ENCODE peak calls at places on chromosomes 7 and 10, in four cellular contexts. A is upper lobe of right lung, T is esophagus muscularis mucosa, H is ovary. K is an unnamed sample.

GRCh38 chr10:77281719-77282118 is 355.9 kb downstream of the KCNMA1 start:
- DNase-seq in A (no peak), T (no peak), H (no peak), K (no peak)

GRCh38 chr10:3192856-3193635 is 20.5 kb upstream of the PITRM1 start:
- DNase-seq in A (no peak), T (no peak), H (no peak), K (no peak)

GRCh38 chr10:10777279-10777678 is 240.4 kb upstream of the CELF2 start:
- DNase-seq in A (no peak), T (peak; percentile 62), H (no peak), K (no peak)

GRCh38 chr7:108083980-108084379 is 46.2 kb downstream of the LAMB4 start:
- DNase-seq in A (no peak), T (no peak), H (no peak), K (no peak)

GRCh38 chr7:99562832-99563231 is 4.4 kb downstream of the ZNF655 start:
- DNase-seq in A (no peak), T (no peak), H (no peak), K (no peak)

GRCh38 chr10:110802551-110803238 is 69.0 kb upstream of the PDCD4 start:
- DNase-seq in A (peak; percentile 86), T (no peak), H (peak; percentile 61), K (peak; percentile 69)

GRCh38 chr10:102324061-102324460 is 71.4 kb upstream of the NFKB2 start:
- DNase-seq in A (no peak), T (no peak), H (no peak), K (no peak)

GRCh38 chr7:114865564-114865963 is 56.3 kb upstream of the MDFIC start:
- DNase-seq in A (peak; percentile 65), T (no peak), H (peak; percentile 45), K (peak; percentile 30)

GRCh38 chr10:128751284-128751683 is 625.1 kb upstream of the MKI67 start:
- DNase-seq in A (no peak), T (no peak), H (no peak), K (no peak)

GRCh38 chr10:94005050-94005449 is 11.3 kb downstream of the PLCE1 start:
- DNase-seq in A (no peak), T (no peak), H (no peak), K (no peak)

GRCh38 chr10:50538473-50539398 is 85.0 kb downstream of the SGMS1 start:
- DNase-seq in A (no peak), T (peak; percentile 80), H (no peak), K (no peak)

GRCh38 chr10:122939819-122940543 is 14.0 kb downstream of the C10orf88 start:
- DNase-seq in A (no peak), T (no peak), H (no peak), K (no peak)

GRCh38 chr10:115432188-115432819 is 339.1 kb downstream of the ATRNL1 start:
- DNase-seq in A (no peak), T (no peak), H (no peak), K (no peak)

GRCh38 chr10:119834188-119834587 is 38.5 kb downstream of the MCMBP start:
- DNase-seq in A (no peak), T (no peak), H (no peak), K (no peak)

GRCh38 chr7:5652118-5652517 is 129.3 kb downstream of the RNF216 start:
- DNase-seq in A (no peak), T (no peak), H (no peak), K (no peak)

GRCh38 chr10:102117391-102118159 is 2.6 kb downstream of the LDB1 start:
- DNase-seq in A (peak; percentile 90), T (no peak), H (peak; percentile 96), K (peak; percentile 86)

GRCh38 chr7:46282155-46282554 is 361.1 kb upstream of the IGFBP3 start:
- DNase-seq in A (no peak), T (no peak), H (no peak), K (no peak)

GRCh38 chr7:5525271-5526189 is 101.9 kb upstream of the TNRC18 start:
- DNase-seq in A (no peak), T (no peak), H (no peak), K (no peak)

GRCh38 chr7:74094224-74095095 is 10.9 kb downstream of the LIMK1 start:
- DNase-seq in A (peak; percentile 90), T (peak; percentile 96), H (peak; percentile 72), K (peak; percentile 68)

GRCh38 chr10:18312385-18313145 is 172.3 kb downstream of the CACNB2 start:
- DNase-seq in A (no peak), T (no peak), H (no peak), K (no peak)

GRCh38 chr10:89241491-89242339 is 9.9 kb downstream of the LIPA start:
- DNase-seq in A (no peak), T (peak; percentile 60), H (no peak), K (no peak)

GRCh38 chr7:47383064-47383463 is 198.8 kb downstream of the TNS3 start:
- DNase-seq in A (no peak), T (no peak), H (no peak), K (no peak)

GRCh38 chr7:112234147-112234546 is 27.7 kb downstream of the ZNF277 start:
- DNase-seq in A (no peak), T (no peak), H (no peak), K (no peak)

GRCh38 chr10:70513848-70514309 is 35.3 kb downstream of the PALD1 start:
- DNase-seq in A (no peak), T (no peak), H (no peak), K (no peak)

GRCh38 chr7:81583090-81583489 is 186.8 kb downstream of the HGF start:
- DNase-seq in A (no peak), T (no peak), H (no peak), K (no peak)

GRCh38 chr7:146378196-146378595 is 261.6 kb downstream of the CNTNAP2 start:
- DNase-seq in A (no peak), T (no peak), H (no peak), K (no peak)

GRCh38 chr10:77348711-77349110 is 288.9 kb downstream of the KCNMA1 start:
- DNase-seq in A (no peak), T (no peak), H (no peak), K (no peak)

GRCh38 chr7:132179681-132180080 is 396.6 kb downstream of the PLXNA4 start:
- DNase-seq in A (peak; percentile 33), T (no peak), H (no peak), K (no peak)

GRCh38 chr10:50991496-50992355 is 82.6 kb upstream of the PRKG1 start:
- DNase-seq in A (peak; percentile 80), T (no peak), H (peak; percentile 56), K (peak; percentile 67)

GRCh38 chr10:23829556-23829955 is 379.4 kb upstream of the KIAA1217 start:
- DNase-seq in A (no peak), T (no peak), H (no peak), K (no peak)

GRCh38 chr10:78559514-78560392 is 509.0 kb upstream of the ZMIZ1 start:
- DNase-seq in A (no peak), T (no peak), H (no peak), K (no peak)

GRCh38 chr10:21687197-21687993 is 153.4 kb downstream of the MLLT10 start:
- DNase-seq in A (no peak), T (no peak), H (no peak), K (no peak)

GRCh38 chr10:86046845-86047460 is 319.6 kb downstream of the GRID1 start:
- DNase-seq in A (no peak), T (no peak), H (no peak), K (no peak)

GRCh38 chr7:102270176-102270887 is 16.3 kb upstream of the SH2B2 start:
- DNase-seq in A (no peak), T (no peak), H (no peak), K (no peak)

GRCh38 chr7:115054478-115055122 is 132.7 kb downstream of the MDFIC start:
- DNase-seq in A (no peak), T (no peak), H (no peak), K (no peak)

GRCh38 chr7:142498364-142498763 is 240.5 kb upstream of the PRSS58 start:
- DNase-seq in A (no peak), T (no peak), H (no peak), K (no peak)

GRCh38 chr7:13989944-13990295 is 454 bp upstream of the ETV1 start:
- DNase-seq in A (no peak), T (no peak), H (no peak), K (no peak)

GRCh38 chr7:38932509-38933168 is 23.6 kb upstream of the VPS41 start:
- DNase-seq in A (peak; percentile 83), T (no peak), H (peak; percentile 75), K (peak; percentile 34)

GRCh38 chr10:8401531-8401930 is 347.0 kb downstream of the GATA3 start:
- DNase-seq in A (no peak), T (no peak), H (no peak), K (no peak)
- H3K4me3 ChIP-seq in A (no peak overlapping the region), T (no peak overlapping the region), H (no peak overlapping the region), K (no peak overlapping the region)

DNA sequence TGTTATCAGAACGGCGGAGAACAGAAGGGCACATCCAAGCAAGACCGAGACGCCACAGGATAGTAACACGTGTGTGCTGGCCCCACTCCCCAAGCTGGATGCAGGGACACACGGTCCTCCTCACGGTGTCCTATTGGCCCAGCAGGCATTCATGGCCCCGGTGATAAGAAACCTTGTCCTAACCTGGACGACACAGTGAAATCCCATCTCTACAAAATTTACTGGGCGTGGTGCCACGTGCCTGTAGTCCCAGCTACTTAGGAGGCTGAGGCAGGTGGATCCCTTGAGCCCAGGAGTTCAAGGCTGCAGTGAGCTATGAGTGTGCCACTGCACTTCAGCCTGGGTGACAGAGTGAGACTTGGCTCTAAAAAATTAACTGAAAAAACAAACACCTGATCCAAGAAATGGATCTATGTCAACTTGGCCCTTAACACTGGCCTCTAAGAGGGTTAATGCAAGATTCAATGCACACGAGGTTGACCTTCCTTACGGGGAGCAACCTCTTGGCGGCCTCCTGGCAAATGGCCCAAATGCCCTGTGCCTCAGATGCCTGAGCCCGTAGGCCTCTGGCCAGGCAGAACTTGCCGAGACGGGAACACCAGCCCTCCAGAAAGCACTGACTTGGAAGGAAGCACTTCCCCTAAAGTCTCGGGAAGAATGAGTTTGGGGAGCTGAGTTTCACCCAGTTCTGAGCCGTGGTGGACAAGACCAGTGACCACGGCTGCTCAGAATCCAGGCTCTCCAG is 72.3 kb downstream of the ZRANB1 start:
- DNase-seq in A (no peak), T (no peak), H (no peak), K (peak; percentile 60)
- H3K27ac ChIP-seq in A (no peak overlapping the region), T (peak overlapping the region; percentile 58), H (no peak overlapping the region), K (peak overlapping the region; percentile 81)

GRCh38 chr10:13613519-13613918 is 26.8 kb downstream of the PRPF18 start:
- DNase-seq in A (no peak), T (no peak), H (no peak), K (no peak)
- TF ChIP-seq CTCF in A (peak; percentile 29), T (peak; percentile 51), H (no peak), K (peak; percentile 61)

DNA sequence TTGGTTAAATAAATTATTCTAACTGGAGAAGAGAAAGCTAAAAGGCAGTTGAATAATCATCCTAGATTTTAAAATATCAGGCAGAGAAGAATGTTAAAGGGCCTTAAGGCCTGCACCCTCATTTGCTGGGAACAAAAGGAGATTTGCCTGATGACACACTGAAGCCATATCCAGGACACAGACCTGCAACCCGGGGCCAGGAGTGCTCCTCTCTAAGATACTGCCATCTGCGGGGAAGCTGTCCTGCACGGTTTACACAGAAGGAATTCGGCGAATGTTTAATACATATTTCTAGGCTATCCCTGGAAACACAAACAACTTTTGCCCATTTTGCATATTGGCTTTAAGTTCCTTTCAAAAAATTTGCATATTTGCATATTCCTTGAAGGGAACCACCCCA is 52.2 kb downstream of the DYNC1I1 start:
- DNase-seq in A (no peak), T (no peak), H (no peak), K (no peak)
- H3K4me3 ChIP-seq in A (no peak overlapping the region), T (no peak overlapping the region), H (no peak overlapping the region), K (no peak overlapping the region)